ENCODE peak calls at places on chromosome 3, in ten cellular contexts. M, G, K, X, I, N, U, P, C and S are unnamed samples.

GRCh38 chr3:106281231-106281630 is 412.4 kb upstream of the CBLB start:
- DNase-seq in M (no peak), G (no peak), K (peak; percentile 19), X (no peak), I (no peak), N (no peak), U (no peak), P (no peak), C (no peak), S (no peak)

GRCh38 chr3:124850633-124851032 is 36.5 kb downstream of the ITGB5 start:
- DNase-seq in M (no peak), G (no peak), K (peak; percentile 56), X (no peak), I (no peak), N (no peak), U (no peak), P (peak; percentile 54), C (no peak), S (no peak)

GRCh38 chr3:171811913-171812321 is 1.6 kb upstream of the PLD1 start:
- DNase-seq in M (no peak), G (no peak), K (peak; percentile 81), X (no peak), I (no peak), N (no peak), U (no peak), P (peak; percentile 73), C (no peak), S (no peak)

GRCh38 chr3:59426851-59427565 is 377.2 kb upstream of the CFAP20DC start:
- DNase-seq in M (no peak), G (no peak), K (peak; percentile 61), X (no peak), I (no peak), N (no peak), U (no peak), P (peak; percentile 84), C (no peak), S (no peak)

GRCh38 chr3:65425880-65426279 is 612.8 kb downstream of the MAGI1 start:
- DNase-seq in M (no peak), G (no peak), K (peak; percentile 32), X (no peak), I (no peak), N (no peak), U (no peak), P (no peak), C (no peak), S (no peak)

GRCh38 chr3:52311567-52312119 is 4.5 kb upstream of the DNAH1 start:
- DNase-seq in M (no peak), G (no peak), K (no peak), X (no peak), I (no peak), N (peak; percentile 71), U (no peak), P (no peak), C (peak; percentile 74), S (no peak)

GRCh38 chr3:15810702-15811101 is 12.9 kb upstream of the ANKRD28 start:
- DNase-seq in M (no peak), G (no peak), K (no peak), X (no peak), I (no peak), N (no peak), U (no peak), P (no peak), C (no peak), S (no peak)

GRCh38 chr3:160449660-160450598 is at the start of gene TRIM59:
- DNase-seq in M (peak; percentile 64), G (peak; percentile 92), K (peak; percentile 98), X (no peak), I (peak; percentile 71), N (no peak), U (peak; percentile 91), P (peak; percentile 95), C (peak; percentile 92), S (peak; percentile 97)

GRCh38 chr3:187986514-187986934 is 167.4 kb upstream of the LPP start:
- DNase-seq in M (no peak), G (no peak), K (peak; percentile 76), X (no peak), I (no peak), N (no peak), U (peak; percentile 37), P (peak; percentile 98), C (no peak), S (no peak)

GRCh38 chr3:113156816-113157333 is 54.5 kb upstream of the BOC start:
- DNase-seq in M (no peak), G (no peak), K (no peak), X (no peak), I (no peak), N (no peak), U (no peak), P (no peak), C (no peak), S (no peak)

GRCh38 chr3:1469687-1470086 is 376.9 kb downstream of the CNTN6 start:
- DNase-seq in M (no peak), G (no peak), K (no peak), X (no peak), I (no peak), N (no peak), U (no peak), P (no peak), C (no peak), S (no peak)